ENCODE peak calls at places on chromosomes 12 and 14, in eight cellular contexts. One of them, this sample, is unnamed.

GRCh38 chr12:106879612-106880011 is 76.1 kb upstream of the TMEM263 start:
- DNase-seq in hepatocyte: no peak
- DNase-seq in lower lobe of right lung: no peak
- DNase-seq in uterus: no peak
- DNase-seq in heart right ventricle: no peak
- DNase-seq in HepG2: no peak
- DNase-seq in astrocyte: no peak
- DNase-seq in heart left ventricle: no peak
- DNase-seq in this sample: no peak

GRCh38 chr12:124463341-124463861 is 104.0 kb downstream of the NCOR2 start:
- DNase-seq in hepatocyte: peak; percentile 43
- DNase-seq in lower lobe of right lung: peak; percentile 30
- DNase-seq in uterus: no peak
- DNase-seq in heart right ventricle: no peak
- DNase-seq in HepG2: no peak
- DNase-seq in astrocyte: no peak
- DNase-seq in heart left ventricle: no peak
- DNase-seq in this sample: peak; percentile 61

GRCh38 chr14:97978336-97978735 is 1181.2 kb downstream of the VRK1 start:
- DNase-seq in hepatocyte: peak; percentile 90
- DNase-seq in lower lobe of right lung: peak; percentile 77
- DNase-seq in uterus: peak; percentile 78
- DNase-seq in heart right ventricle: peak; percentile 62
- DNase-seq in HepG2: no peak
- DNase-seq in astrocyte: peak; percentile 61
- DNase-seq in heart left ventricle: peak; percentile 69
- DNase-seq in this sample: peak; percentile 89

GRCh38 chr14:34223302-34224150 is 238.5 kb downstream of the SPTSSA start:
- DNase-seq in hepatocyte: no peak
- DNase-seq in lower lobe of right lung: no peak
- DNase-seq in uterus: no peak
- DNase-seq in heart right ventricle: no peak
- DNase-seq in HepG2: no peak
- DNase-seq in astrocyte: no peak
- DNase-seq in heart left ventricle: no peak
- DNase-seq in this sample: no peak

GRCh38 chr14:99655521-99655920 is 10.6 kb downstream of the HHIPL1 start:
- DNase-seq in hepatocyte: no peak
- DNase-seq in lower lobe of right lung: no peak
- DNase-seq in uterus: no peak
- DNase-seq in heart right ventricle: no peak
- DNase-seq in HepG2: no peak
- DNase-seq in astrocyte: peak; percentile 37
- DNase-seq in heart left ventricle: no peak
- DNase-seq in this sample: no peak

GRCh38 chr14:24289649-24290283 is 9.8 kb downstream of the DHRS1 start:
- DNase-seq in hepatocyte: no peak
- DNase-seq in lower lobe of right lung: no peak
- DNase-seq in uterus: no peak
- DNase-seq in heart right ventricle: no peak
- DNase-seq in HepG2: no peak
- DNase-seq in astrocyte: no peak
- DNase-seq in heart left ventricle: no peak
- DNase-seq in this sample: no peak

GRCh38 chr12:113149361-113150150 is at the start of gene CFAP73:
- DNase-seq in hepatocyte: peak; percentile 91
- DNase-seq in lower lobe of right lung: peak; percentile 72
- DNase-seq in uterus: no peak
- DNase-seq in heart right ventricle: peak; percentile 59
- DNase-seq in HepG2: peak; percentile 76
- DNase-seq in astrocyte: peak; percentile 77
- DNase-seq in heart left ventricle: peak; percentile 65
- DNase-seq in this sample: peak; percentile 71

GRCh38 chr14:85883971-85884370 is 354.0 kb downstream of the FLRT2 start:
- DNase-seq in hepatocyte: no peak
- DNase-seq in lower lobe of right lung: no peak
- DNase-seq in uterus: no peak
- DNase-seq in heart right ventricle: no peak
- DNase-seq in HepG2: no peak
- DNase-seq in astrocyte: no peak
- DNase-seq in heart left ventricle: no peak
- DNase-seq in this sample: no peak

GRCh38 chr12:54723653-54724256 is 75.6 kb upstream of the DCD start:
- DNase-seq in hepatocyte: no peak
- DNase-seq in lower lobe of right lung: no peak
- DNase-seq in uterus: no peak
- DNase-seq in heart right ventricle: no peak
- DNase-seq in HepG2: no peak
- DNase-seq in astrocyte: no peak
- DNase-seq in heart left ventricle: no peak
- DNase-seq in this sample: no peak

GRCh38 chr12:133156125-133156690 is 25.1 kb upstream of the ZNF268 start:
- DNase-seq in hepatocyte: no peak
- DNase-seq in lower lobe of right lung: no peak
- DNase-seq in uterus: no peak
- DNase-seq in heart right ventricle: no peak
- DNase-seq in HepG2: no peak
- DNase-seq in astrocyte: no peak
- DNase-seq in heart left ventricle: no peak
- DNase-seq in this sample: no peak

GRCh38 chr14:95531473-95531872 is 3.4 kb upstream of the GLRX5 start:
- DNase-seq in hepatocyte: no peak
- DNase-seq in lower lobe of right lung: no peak
- DNase-seq in uterus: no peak
- DNase-seq in heart right ventricle: no peak
- DNase-seq in HepG2: no peak
- DNase-seq in astrocyte: peak; percentile 82
- DNase-seq in heart left ventricle: no peak
- DNase-seq in this sample: no peak

GRCh38 chr12:57909611-57910010 is 31.8 kb upstream of the ATP23 start:
- DNase-seq in hepatocyte: no peak
- DNase-seq in lower lobe of right lung: no peak
- DNase-seq in uterus: no peak
- DNase-seq in heart right ventricle: no peak
- DNase-seq in HepG2: no peak
- DNase-seq in astrocyte: no peak
- DNase-seq in heart left ventricle: no peak
- DNase-seq in this sample: no peak

GRCh38 chr14:94540031-94540794 is 21.0 kb upstream of the SERPINA4 start:
- DNase-seq in hepatocyte: no peak
- DNase-seq in lower lobe of right lung: no peak
- DNase-seq in uterus: no peak
- DNase-seq in heart right ventricle: no peak
- DNase-seq in HepG2: peak; percentile 69
- DNase-seq in astrocyte: no peak
- DNase-seq in heart left ventricle: no peak
- DNase-seq in this sample: no peak

GRCh38 chr12:3273409-3273853 is 196.3 kb downstream of the TSPAN9 start:
- DNase-seq in hepatocyte: no peak
- DNase-seq in lower lobe of right lung: no peak
- DNase-seq in uterus: no peak
- DNase-seq in heart right ventricle: no peak
- DNase-seq in HepG2: no peak
- DNase-seq in astrocyte: peak; percentile 56
- DNase-seq in heart left ventricle: no peak
- DNase-seq in this sample: no peak

GRCh38 chr12:113077057-113077858 is 20.7 kb downstream of the DTX1 start:
- DNase-seq in hepatocyte: no peak
- DNase-seq in lower lobe of right lung: no peak
- DNase-seq in uterus: no peak
- DNase-seq in heart right ventricle: no peak
- DNase-seq in HepG2: no peak
- DNase-seq in astrocyte: no peak
- DNase-seq in heart left ventricle: no peak
- DNase-seq in this sample: no peak

GRCh38 chr14:54535126-54535525 is 25.4 kb downstream of the CGRRF1 start:
- DNase-seq in hepatocyte: no peak
- DNase-seq in lower lobe of right lung: no peak
- DNase-seq in uterus: no peak
- DNase-seq in heart right ventricle: no peak
- DNase-seq in HepG2: no peak
- DNase-seq in astrocyte: no peak
- DNase-seq in heart left ventricle: no peak
- DNase-seq in this sample: no peak

GRCh38 chr14:102516531-102517411 is 7.2 kb upstream of the ANKRD9 start:
- DNase-seq in hepatocyte: peak; percentile 71
- DNase-seq in lower lobe of right lung: peak; percentile 71
- DNase-seq in uterus: peak; percentile 67
- DNase-seq in heart right ventricle: no peak
- DNase-seq in HepG2: peak; percentile 44
- DNase-seq in astrocyte: no peak
- DNase-seq in heart left ventricle: peak; percentile 72
- DNase-seq in this sample: no peak

GRCh38 chr14:66490143-66491111 is 4.3 kb downstream of the CCDC196 start:
- DNase-seq in hepatocyte: no peak
- DNase-seq in lower lobe of right lung: no peak
- DNase-seq in uterus: no peak
- DNase-seq in heart right ventricle: no peak
- DNase-seq in HepG2: peak; percentile 54
- DNase-seq in astrocyte: no peak
- DNase-seq in heart left ventricle: no peak
- DNase-seq in this sample: no peak

DNA sequence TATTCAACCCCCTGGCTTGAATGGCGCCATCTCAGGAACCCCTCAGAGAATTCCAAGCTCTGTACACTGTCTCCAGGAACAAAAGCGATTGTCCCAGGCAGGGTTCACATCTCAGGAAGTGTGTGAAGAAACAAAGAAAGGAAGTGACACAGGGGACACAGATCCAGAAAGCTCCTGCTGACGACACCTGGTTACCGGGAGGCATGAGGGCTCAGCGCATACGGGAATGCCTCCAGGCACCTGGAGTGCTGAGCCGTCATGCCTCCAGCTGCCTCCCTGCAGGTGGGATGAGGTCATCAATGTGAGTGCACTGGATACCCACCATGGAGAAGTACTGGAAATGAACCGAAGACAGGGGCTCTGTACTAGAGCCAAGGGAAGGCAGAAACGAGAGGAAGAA is 45.5 kb downstream of the PITPNM2 start:
- DNase-seq in hepatocyte: no peak
- DNase-seq in lower lobe of right lung: no peak
- DNase-seq in uterus: no peak
- DNase-seq in heart right ventricle: peak; percentile 60
- DNase-seq in HepG2: no peak
- DNase-seq in astrocyte: no peak
- DNase-seq in heart left ventricle: peak; percentile 59
- DNase-seq in this sample: no peak
- H3K4me3 ChIP-seq in hepatocyte: no peak overlapping the region
- H3K4me3 ChIP-seq in lower lobe of right lung: peak overlapping the region; percentile 23
- H3K4me3 ChIP-seq in uterus: no peak overlapping the region
- H3K4me3 ChIP-seq in heart right ventricle: peak overlapping the region; percentile 43
- H3K4me3 ChIP-seq in HepG2: no peak overlapping the region
- H3K4me3 ChIP-seq in astrocyte: no peak overlapping the region
- H3K4me3 ChIP-seq in heart left ventricle: peak overlapping the region; percentile 45
- H3K4me3 ChIP-seq in this sample: no peak overlapping the region

DNA sequence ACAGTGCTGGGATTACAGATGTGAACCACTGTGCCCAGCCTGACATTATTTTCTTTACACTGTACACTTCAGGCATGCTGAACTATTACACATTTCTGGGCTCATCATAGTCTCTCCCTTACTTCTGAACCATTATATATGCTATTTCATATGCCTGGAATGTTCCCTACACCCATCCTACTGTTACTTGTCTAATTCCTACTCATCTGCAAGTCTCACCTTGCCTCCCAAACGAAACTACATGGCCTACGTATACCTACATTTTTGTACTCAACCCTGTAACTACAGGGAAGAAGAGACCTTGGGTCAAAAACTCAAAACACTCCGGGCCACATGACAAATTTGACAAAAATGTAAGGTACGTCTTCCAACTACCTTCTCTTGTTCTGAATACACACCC is 9.5 kb upstream of the EEA1 start:
- DNase-seq in hepatocyte: no peak
- DNase-seq in lower lobe of right lung: no peak
- DNase-seq in uterus: no peak
- DNase-seq in heart right ventricle: no peak
- DNase-seq in HepG2: no peak
- DNase-seq in astrocyte: no peak
- DNase-seq in heart left ventricle: no peak
- DNase-seq in this sample: no peak
- TF ChIP-seq CTCF in hepatocyte: no peak
- TF ChIP-seq CTCF in lower lobe of right lung: no peak
- TF ChIP-seq CTCF in uterus: no peak
- TF ChIP-seq CTCF in heart right ventricle: no peak
- TF ChIP-seq CTCF in HepG2: no peak
- TF ChIP-seq CTCF in astrocyte: no peak
- TF ChIP-seq CTCF in heart left ventricle: no peak
- TF ChIP-seq CTCF in this sample: no peak

GRCh38 chr12:20370001-20370381 is 1.7 kb downstream of the PDE3A start:
- DNase-seq in hepatocyte: peak; percentile 45
- DNase-seq in lower lobe of right lung: peak; percentile 41
- DNase-seq in uterus: peak; percentile 32
- DNase-seq in heart right ventricle: peak; percentile 55
- DNase-seq in HepG2: no peak
- DNase-seq in astrocyte: peak; percentile 14
- DNase-seq in heart left ventricle: peak; percentile 41
- DNase-seq in this sample: no peak

GRCh38 chr12:20369164-20370000 is 1.0 kb downstream of the PDE3A start:
- DNase-seq in hepatocyte: peak; percentile 81
- DNase-seq in lower lobe of right lung: peak; percentile 59
- DNase-seq in uterus: peak; percentile 71
- DNase-seq in heart right ventricle: peak; percentile 84
- DNase-seq in HepG2: no peak
- DNase-seq in astrocyte: peak; percentile 62
- DNase-seq in heart left ventricle: peak; percentile 82
- DNase-seq in this sample: peak; percentile 10

GRCh38 chr12:20370841-20371240 is 2.5 kb downstream of the PDE3A start:
- DNase-seq in hepatocyte: no peak
- DNase-seq in lower lobe of right lung: no peak
- DNase-seq in uterus: no peak
- DNase-seq in heart right ventricle: no peak
- DNase-seq in HepG2: no peak
- DNase-seq in astrocyte: no peak
- DNase-seq in heart left ventricle: no peak
- DNase-seq in this sample: no peak

GRCh38 chr12:20374775-20375174 is 6.4 kb downstream of the PDE3A start:
- DNase-seq in hepatocyte: no peak
- DNase-seq in lower lobe of right lung: no peak
- DNase-seq in uterus: no peak
- DNase-seq in heart right ventricle: no peak
- DNase-seq in HepG2: no peak
- DNase-seq in astrocyte: no peak
- DNase-seq in heart left ventricle: no peak
- DNase-seq in this sample: no peak

GRCh38 chr12:20372326-20373097 is 4.2 kb downstream of the PDE3A start:
- DNase-seq in hepatocyte: no peak
- DNase-seq in lower lobe of right lung: no peak
- DNase-seq in uterus: no peak
- DNase-seq in heart right ventricle: no peak
- DNase-seq in HepG2: no peak
- DNase-seq in astrocyte: no peak
- DNase-seq in heart left ventricle: no peak
- DNase-seq in this sample: no peak
- H3K27ac ChIP-seq in hepatocyte: peak overlapping the region; percentile 93
- H3K27ac ChIP-seq in lower lobe of right lung: no peak overlapping the region
- H3K27ac ChIP-seq in uterus: peak overlapping the region; percentile 28
- H3K27ac ChIP-seq in heart right ventricle: peak overlapping the region; percentile 2
- H3K27ac ChIP-seq in HepG2: no peak overlapping the region
- H3K27ac ChIP-seq in astrocyte: no peak overlapping the region
- H3K27ac ChIP-seq in heart left ventricle: peak overlapping the region; percentile 97
- H3K27ac ChIP-seq in this sample: no peak overlapping the region

GRCh38 chr14:52348796-52349195 is 34.7 kb downstream of the PTGER2 start:
- DNase-seq in hepatocyte: no peak
- DNase-seq in lower lobe of right lung: no peak
- DNase-seq in uterus: no peak
- DNase-seq in heart right ventricle: no peak
- DNase-seq in HepG2: no peak
- DNase-seq in astrocyte: peak; percentile 83
- DNase-seq in heart left ventricle: no peak
- DNase-seq in this sample: no peak
- H3K4me3 ChIP-seq in hepatocyte: no peak overlapping the region
- H3K4me3 ChIP-seq in lower lobe of right lung: no peak overlapping the region
- H3K4me3 ChIP-seq in uterus: no peak overlapping the region
- H3K4me3 ChIP-seq in heart right ventricle: no peak overlapping the region
- H3K4me3 ChIP-seq in HepG2: no peak overlapping the region
- H3K4me3 ChIP-seq in astrocyte: no peak overlapping the region
- H3K4me3 ChIP-seq in heart left ventricle: no peak overlapping the region
- H3K4me3 ChIP-seq in this sample: no peak overlapping the region